ENCODE peak calls at places on chromosomes 16 and 17, in nine cellular contexts. B is ovary, T is BJ, U is astrocyte of the spinal cord, Y is mammary epithelial cell, J is astrocyte of the cerebellum, K is mesendoderm, S is pancreas, M is GM06990. I is an unnamed sample.

GRCh38 chr17:79169366-79169765 is 94.7 kb downstream of the ENGASE start:
- DNase-seq in B (no peak), T (no peak), U (no peak), Y (no peak), J (no peak), K (no peak), S (no peak), M (no peak), I (no peak)

GRCh38 chr17:79883202-79883601 is 44.0 kb upstream of the CBX4 start:
- DNase-seq in B (no peak), T (no peak), U (no peak), Y (no peak), J (no peak), K (peak), S (no peak), M (no peak), I (no peak)

GRCh38 chr16:29254676-29255495 is 151.6 kb downstream of the NPIPB11 start:
- DNase-seq in B (peak), T (no peak), U (no peak), Y (no peak), J (no peak), K (no peak), S (no peak), M (no peak), I (no peak)

GRCh38 chr17:83064021-83064731 is 15.2 kb upstream of the METRNL start:
- DNase-seq in B (peak), T (no peak), U (no peak), Y (no peak), J (no peak), K (no peak), S (peak), M (no peak), I (no peak)

GRCh38 chr16:53282975-53283946 is 151.0 kb upstream of the RBL2 start:
- DNase-seq in B (no peak), T (no peak), U (peak), Y (peak), J (peak), K (peak), S (no peak), M (no peak), I (no peak)

GRCh38 chr17:57120814-57121213 is 35.8 kb downstream of the AKAP1 start:
- DNase-seq in B (no peak), T (no peak), U (no peak), Y (no peak), J (no peak), K (no peak), S (no peak), M (no peak), I (no peak)

GRCh38 chr16:22614271-22614947 is 103.7 kb downstream of the NPIPB5 start:
- DNase-seq in B (no peak), T (no peak), U (peak), Y (peak), J (no peak), K (no peak), S (no peak), M (no peak), I (peak)

GRCh38 chr16:241866-242265 is 7.2 kb downstream of the FAM234A start:
- DNase-seq in B (no peak), T (no peak), U (no peak), Y (peak), J (no peak), K (no peak), S (no peak), M (no peak), I (no peak)

GRCh38 chr17:65749479-65749878 is 188.0 kb upstream of the AXIN2 start:
- DNase-seq in B (no peak), T (no peak), U (peak), Y (peak), J (no peak), K (no peak), S (no peak), M (no peak), I (no peak)

GRCh38 chr17:57957120-57957850 is 2.1 kb upstream of the CUEDC1 start:
- DNase-seq in B (no peak), T (no peak), U (no peak), Y (no peak), J (no peak), K (no peak), S (no peak), M (no peak), I (no peak)

GRCh38 chr17:4150106-4150505 is 7.1 kb downstream of the CYB5D2 start:
- DNase-seq in B (no peak), T (no peak), U (no peak), Y (no peak), J (no peak), K (peak), S (no peak), M (no peak), I (no peak)

GRCh38 chr17:82050761-82051641 is 610 bp downstream of the RFNG start:
- DNase-seq in B (no peak), T (no peak), U (no peak), Y (no peak), J (no peak), K (no peak), S (peak), M (peak), I (no peak)

GRCh38 chr16:65769055-65769465 is 597.4 kb upstream of the CDH5 start:
- DNase-seq in B (no peak), T (no peak), U (no peak), Y (peak), J (no peak), K (peak), S (no peak), M (no peak), I (no peak)

GRCh38 chr17:82807101-82807500 is 32.7 kb downstream of the ZNF750 start:
- DNase-seq in B (no peak), T (no peak), U (no peak), Y (no peak), J (no peak), K (no peak), S (no peak), M (no peak), I (no peak)

GRCh38 chr16:27464663-27465482 is 62.9 kb downstream of the IL21R start:
- DNase-seq in B (no peak), T (no peak), U (no peak), Y (no peak), J (no peak), K (no peak), S (no peak), M (no peak), I (no peak)

GRCh38 chr16:12027091-12027490 is 50.6 kb downstream of the SNX29 start:
- DNase-seq in B (no peak), T (no peak), U (no peak), Y (peak), J (no peak), K (peak), S (no peak), M (peak), I (no peak)

GRCh38 chr17:41728056-41728455 is 6.4 kb downstream of the HAP1 start:
- DNase-seq in B (no peak), T (no peak), U (no peak), Y (no peak), J (no peak), K (no peak), S (no peak), M (no peak), I (no peak)

GRCh38 chr17:1762906-1763829 is 1.3 kb downstream of the SERPINF1 start:
- DNase-seq in B (peak), T (no peak), U (peak), Y (no peak), J (peak), K (no peak), S (no peak), M (peak), I (no peak)

GRCh38 chr16:4653981-4654380 is 29.4 kb downstream of the MGRN1 start:
- DNase-seq in B (no peak), T (no peak), U (no peak), Y (no peak), J (no peak), K (no peak), S (peak), M (no peak), I (peak)

GRCh38 chr17:58326609-58327341 is 1.8 kb downstream of the TSPOAP1 start:
- DNase-seq in B (no peak), T (no peak), U (no peak), Y (no peak), J (no peak), K (no peak), S (peak), M (peak), I (no peak)

GRCh38 chr17:20613248-20613647 is 33.7 kb downstream of the CDRT15L2 start:
- DNase-seq in B (no peak), T (no peak), U (no peak), Y (no peak), J (no peak), K (no peak), S (no peak), M (no peak), I (no peak)

GRCh38 chr17:58639681-58640080 is 52.2 kb downstream of the TEX14 start:
- DNase-seq in B (no peak), T (no peak), U (no peak), Y (no peak), J (no peak), K (no peak), S (no peak), M (no peak), I (no peak)

GRCh38 chr17:79133986-79134385 is 59.4 kb downstream of the ENGASE start:
- DNase-seq in B (no peak), T (no peak), U (no peak), Y (no peak), J (no peak), K (no peak), S (no peak), M (no peak), I (no peak)

GRCh38 chr17:43434902-43435319 is 36.1 kb downstream of the ARL4D start:
- DNase-seq in B (no peak), T (no peak), U (peak), Y (peak), J (peak), K (no peak), S (no peak), M (no peak), I (peak)

GRCh38 chr17:67400193-67400592 is 23.1 kb downstream of the PITPNC1 start:
- DNase-seq in B (no peak), T (no peak), U (peak), Y (no peak), J (no peak), K (no peak), S (no peak), M (no peak), I (no peak)

GRCh38 chr16:28986492-28986891 is 1.6 kb downstream of the LAT start:
- DNase-seq in B (no peak), T (no peak), U (no peak), Y (no peak), J (no peak), K (no peak), S (no peak), M (no peak), I (no peak)

GRCh38 chr16:72850863-72851262 is 197.1 kb downstream of the ZFHX3 start:
- DNase-seq in B (no peak), T (no peak), U (peak), Y (no peak), J (no peak), K (no peak), S (no peak), M (no peak), I (no peak)

GRCh38 chr16:15865742-15866141 is 8.9 kb upstream of the MYH11 start:
- DNase-seq in B (no peak), T (no peak), U (no peak), Y (no peak), J (peak), K (no peak), S (no peak), M (no peak), I (no peak)

GRCh38 chr17:15436399-15437369 is 30.7 kb downstream of the CDRT4 start:
- DNase-seq in B (peak), T (no peak), U (no peak), Y (no peak), J (no peak), K (peak), S (no peak), M (no peak), I (peak)

GRCh38 chr17:12990041-12990808 is 27.6 kb downstream of the ELAC2 start:
- DNase-seq in B (no peak), T (no peak), U (no peak), Y (no peak), J (no peak), K (peak), S (no peak), M (no peak), I (no peak)

GRCh38 chr17:70256751-70257150 is 87.4 kb downstream of the KCNJ2 start:
- DNase-seq in B (no peak), T (no peak), U (no peak), Y (no peak), J (no peak), K (no peak), S (no peak), M (no peak), I (no peak)

GRCh38 chr17:5500804-5501391 is 14.5 kb downstream of the MIS12 start:
- DNase-seq in B (peak), T (peak), U (peak), Y (peak), J (peak), K (peak), S (peak), M (peak), I (no peak)

GRCh38 chr17:45221997-45222272 is 250 bp downstream of the FMNL1 start:
- DNase-seq in B (no peak), T (no peak), U (no peak), Y (no peak), J (no peak), K (no peak), S (no peak), M (no peak), I (no peak)

GRCh38 chr16:89710709-89711564 is 9.4 kb upstream of the SPATA2L start:
- DNase-seq in B (no peak), T (no peak), U (no peak), Y (no peak), J (no peak), K (peak), S (no peak), M (no peak), I (no peak)

GRCh38 chr17:75323043-75323591 is 33.9 kb upstream of the SLC25A19 start:
- DNase-seq in B (peak), T (no peak), U (peak), Y (peak), J (peak), K (peak), S (peak), M (peak), I (peak)

GRCh38 chr16:49003022-49003421 is 278.6 kb downstream of the CBLN1 start:
- DNase-seq in B (no peak), T (no peak), U (no peak), Y (no peak), J (no peak), K (no peak), S (no peak), M (no peak), I (no peak)

GRCh38 chr16:11036040-11036439 is 91.7 kb downstream of the CLEC16A start:
- DNase-seq in B (no peak), T (no peak), U (no peak), Y (no peak), J (no peak), K (no peak), S (no peak), M (no peak), I (no peak)

DNA sequence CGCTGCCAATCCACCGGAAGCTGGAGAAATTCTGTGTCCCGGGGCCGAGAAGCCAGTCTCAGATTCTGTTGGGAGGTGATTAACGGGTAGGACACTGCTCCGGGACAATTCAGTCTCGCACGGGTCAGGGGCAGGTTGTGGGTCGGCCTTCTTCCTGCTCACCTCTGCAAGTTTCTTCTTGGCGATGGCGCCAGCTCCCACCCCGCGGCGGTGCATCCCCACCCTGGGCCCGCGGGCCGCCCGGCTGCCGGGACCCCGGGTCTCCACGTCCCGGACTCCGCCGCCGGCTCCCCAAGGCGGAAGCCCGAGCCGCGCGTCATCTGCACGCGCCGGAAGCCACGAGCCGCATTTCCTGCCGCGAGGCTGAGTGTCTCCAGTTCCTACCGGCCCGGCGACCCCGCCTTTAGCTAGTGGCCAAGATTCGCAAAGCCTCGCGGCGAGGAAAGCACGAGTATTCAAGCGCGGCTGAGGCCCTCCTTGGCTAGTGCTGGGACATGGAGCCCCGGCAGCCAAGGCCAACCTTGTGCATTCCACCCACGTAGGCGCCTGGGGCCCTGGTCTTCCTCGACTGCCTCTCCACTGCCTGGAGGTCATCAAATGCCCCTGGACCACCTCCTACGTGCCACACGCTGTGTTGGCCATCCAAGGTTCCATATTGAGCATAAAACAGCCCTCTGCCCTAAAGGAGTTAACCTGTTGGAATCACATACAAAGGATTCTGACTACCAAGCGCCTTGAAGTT is at the start of gene SNF8:
- DNase-seq in B (peak), T (peak), U (peak), Y (peak), J (peak), K (peak), S (peak), M (peak), I (no peak)
- H3K4me3 ChIP-seq in B (peak), T (peak), U (peak), Y (peak), J (peak), K (peak), S (peak), M (peak), I (peak)

DNA sequence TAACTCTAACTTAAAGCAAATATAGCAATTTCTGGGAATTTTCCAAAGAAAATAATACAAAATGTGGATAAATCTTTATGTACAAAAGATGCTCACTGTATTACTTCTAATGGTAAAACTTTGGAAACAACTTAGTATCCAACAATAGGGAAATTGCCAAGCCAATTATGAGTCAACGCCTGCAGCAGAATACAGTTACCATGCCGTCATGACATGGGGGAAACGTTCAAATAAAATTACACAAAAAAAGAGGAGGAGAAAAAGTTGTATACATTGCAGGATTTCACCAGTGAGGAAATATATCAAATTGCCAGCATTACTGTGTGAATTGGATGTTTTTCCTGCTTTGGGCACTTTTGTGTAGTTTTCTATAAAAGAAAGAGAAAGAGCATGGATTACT is 469.6 kb downstream of the SOX9 start:
- DNase-seq in B (no peak), T (no peak), U (peak), Y (peak), J (no peak), K (no peak), S (no peak), M (no peak), I (no peak)
- H3K4me3 ChIP-seq in B (no peak), T (peak), U (peak), Y (peak), J (peak), K (no peak), S (no peak), M (no peak), I (peak)

GRCh38 chr16:67190041-67190440 is at the start of gene EXOC3L1:
- DNase-seq in B (no peak), T (no peak), U (no peak), Y (no peak), J (no peak), K (peak), S (no peak), M (no peak), I (no peak)
- H3K4me3 ChIP-seq in B (no peak), T (no peak), U (no peak), Y (no peak), J (no peak), K (no peak), S (no peak), M (no peak), I (no peak)

DNA sequence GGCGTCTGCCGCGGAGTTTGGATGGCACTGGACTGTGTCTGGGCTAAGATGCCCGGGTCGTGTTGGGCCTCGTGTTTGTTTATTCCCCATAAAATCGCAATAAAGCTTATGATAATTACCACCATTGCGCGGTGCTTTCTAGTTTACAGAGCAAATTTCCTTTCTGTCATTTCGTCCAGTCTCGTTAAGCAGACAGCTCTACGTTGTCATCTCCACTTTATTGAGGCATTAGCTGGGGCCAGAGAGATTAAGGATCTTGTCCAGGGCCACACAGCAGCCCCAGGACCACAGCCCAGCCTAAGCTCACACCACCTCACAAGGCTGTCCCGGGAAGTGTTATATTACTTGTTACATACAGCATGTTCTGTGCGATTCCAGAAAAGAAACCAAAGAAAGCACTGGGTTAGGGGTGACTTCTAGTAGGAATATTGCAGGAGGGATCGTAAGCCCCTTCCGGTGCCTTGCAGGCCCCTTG is 6.4 kb downstream of the NOS2 start:
- DNase-seq in B (no peak), T (no peak), U (no peak), Y (no peak), J (no peak), K (no peak), S (no peak), M (no peak), I (no peak)
- H3K4me3 ChIP-seq in B (peak), T (peak), U (no peak), Y (no peak), J (peak), K (no peak), S (no peak), M (no peak), I (peak)

DNA sequence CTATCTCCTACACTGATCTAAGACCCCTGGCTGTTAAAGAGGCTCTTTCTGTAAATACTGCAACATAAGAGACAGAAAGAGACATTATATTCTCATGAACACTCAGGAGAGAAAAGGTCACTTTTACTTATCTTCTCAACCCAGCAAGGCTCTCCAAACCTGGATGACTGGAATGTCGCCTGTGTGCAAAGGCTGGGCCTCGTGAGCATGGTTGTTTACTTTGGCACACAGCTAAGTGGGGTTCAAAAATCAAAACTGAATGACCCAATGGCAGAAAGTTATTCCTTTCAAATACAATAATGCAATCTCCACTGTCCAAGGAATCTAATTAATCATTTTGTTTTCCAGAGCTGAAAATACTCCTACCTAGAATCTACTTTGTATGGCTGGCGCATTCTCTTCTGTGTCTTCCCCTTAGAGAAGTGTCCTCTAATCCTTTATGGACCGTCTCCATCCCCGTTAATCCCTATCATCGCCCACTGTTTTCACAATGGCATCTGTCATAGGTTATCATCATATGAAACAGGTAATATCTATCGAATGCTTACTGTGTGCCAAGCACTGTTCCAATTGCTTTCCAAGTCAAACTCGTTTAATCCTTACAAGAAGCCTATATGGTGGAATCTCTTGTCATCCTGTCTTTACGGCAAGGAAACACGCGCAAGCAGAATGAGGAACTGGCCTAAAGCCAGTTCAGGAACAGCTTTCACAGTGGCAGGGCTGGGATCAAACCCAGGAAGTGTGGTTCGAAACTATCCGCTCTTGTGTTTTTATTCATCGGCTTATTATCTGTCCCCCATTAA is 1.3 kb downstream of the SLX4 start:
- DNase-seq in B (no peak), T (no peak), U (no peak), Y (no peak), J (no peak), K (no peak), S (no peak), M (no peak), I (no peak)
- H3K4me3 ChIP-seq in B (peak), T (no peak), U (peak), Y (peak), J (peak), K (no peak), S (no peak), M (peak), I (peak)